ENCODE peak calls at places on chromosomes 3 and 15, in nine cellular contexts. One of them, this sample, is unnamed.

GRCh38 chr15:74906193-74906449 is 530 bp downstream of the FAM219B start:
- DNase-seq in cardiac fibroblast: peak
- DNase-seq in NCI-H1105: no peak
- DNase-seq in choroid plexus epithelial cell: no peak
- DNase-seq in stimulated activated CD8-positive, alpha-beta memory T cell treated with anti-CD3 and anti-CD28 coated beads, Interleukin-15, amount 100 ng/mL, for 24 hours: no peak
- DNase-seq in hypothalamus: peak
- DNase-seq in left ventricle myocardium inferior: no peak
- DNase-seq in NCI-H69: peak
- DNase-seq in AG09309: no peak
- DNase-seq in this sample: no peak

GRCh38 chr3:61172684-61173083 is 78.6 kb downstream of the FHIT start:
- DNase-seq in cardiac fibroblast: no peak
- DNase-seq in NCI-H1105: no peak
- DNase-seq in choroid plexus epithelial cell: no peak
- DNase-seq in stimulated activated CD8-positive, alpha-beta memory T cell treated with anti-CD3 and anti-CD28 coated beads, Interleukin-15, amount 100 ng/mL, for 24 hours: no peak
- DNase-seq in hypothalamus: no peak
- DNase-seq in left ventricle myocardium inferior: no peak
- DNase-seq in NCI-H69: peak
- DNase-seq in AG09309: no peak
- DNase-seq in this sample: no peak

GRCh38 chr3:176469694-176470205 is 727.5 kb downstream of the TBL1XR1 start:
- DNase-seq in cardiac fibroblast: no peak
- DNase-seq in NCI-H1105: no peak
- DNase-seq in choroid plexus epithelial cell: peak
- DNase-seq in stimulated activated CD8-positive, alpha-beta memory T cell treated with anti-CD3 and anti-CD28 coated beads, Interleukin-15, amount 100 ng/mL, for 24 hours: no peak
- DNase-seq in hypothalamus: no peak
- DNase-seq in left ventricle myocardium inferior: no peak
- DNase-seq in NCI-H69: no peak
- DNase-seq in AG09309: no peak
- DNase-seq in this sample: no peak

GRCh38 chr3:178036745-178037144 is 499.5 kb upstream of the KCNMB2 start:
- DNase-seq in cardiac fibroblast: peak
- DNase-seq in NCI-H1105: no peak
- DNase-seq in choroid plexus epithelial cell: peak
- DNase-seq in stimulated activated CD8-positive, alpha-beta memory T cell treated with anti-CD3 and anti-CD28 coated beads, Interleukin-15, amount 100 ng/mL, for 24 hours: no peak
- DNase-seq in hypothalamus: no peak
- DNase-seq in left ventricle myocardium inferior: no peak
- DNase-seq in NCI-H69: no peak
- DNase-seq in AG09309: no peak
- DNase-seq in this sample: no peak

GRCh38 chr15:31456329-31457060 is 129.9 kb downstream of the KLF13 start:
- DNase-seq in cardiac fibroblast: no peak
- DNase-seq in NCI-H1105: no peak
- DNase-seq in choroid plexus epithelial cell: no peak
- DNase-seq in stimulated activated CD8-positive, alpha-beta memory T cell treated with anti-CD3 and anti-CD28 coated beads, Interleukin-15, amount 100 ng/mL, for 24 hours: no peak
- DNase-seq in hypothalamus: no peak
- DNase-seq in left ventricle myocardium inferior: no peak
- DNase-seq in NCI-H69: no peak
- DNase-seq in AG09309: no peak
- DNase-seq in this sample: peak

GRCh38 chr3:182000454-182000853 is 288.7 kb downstream of the SOX2 start:
- DNase-seq in cardiac fibroblast: no peak
- DNase-seq in NCI-H1105: no peak
- DNase-seq in choroid plexus epithelial cell: no peak
- DNase-seq in stimulated activated CD8-positive, alpha-beta memory T cell treated with anti-CD3 and anti-CD28 coated beads, Interleukin-15, amount 100 ng/mL, for 24 hours: no peak
- DNase-seq in hypothalamus: no peak
- DNase-seq in left ventricle myocardium inferior: no peak
- DNase-seq in NCI-H69: peak
- DNase-seq in AG09309: no peak
- DNase-seq in this sample: no peak

GRCh38 chr3:187741403-187742350 is 3.6 kb downstream of the BCL6 start:
- DNase-seq in cardiac fibroblast: peak
- DNase-seq in NCI-H1105: peak
- DNase-seq in choroid plexus epithelial cell: peak
- DNase-seq in stimulated activated CD8-positive, alpha-beta memory T cell treated with anti-CD3 and anti-CD28 coated beads, Interleukin-15, amount 100 ng/mL, for 24 hours: no peak
- DNase-seq in hypothalamus: peak
- DNase-seq in left ventricle myocardium inferior: peak
- DNase-seq in NCI-H69: peak
- DNase-seq in AG09309: no peak
- DNase-seq in this sample: peak

GRCh38 chr15:29937956-29938355 is 115.7 kb upstream of the TJP1 start:
- DNase-seq in cardiac fibroblast: peak
- DNase-seq in NCI-H1105: no peak
- DNase-seq in choroid plexus epithelial cell: peak
- DNase-seq in stimulated activated CD8-positive, alpha-beta memory T cell treated with anti-CD3 and anti-CD28 coated beads, Interleukin-15, amount 100 ng/mL, for 24 hours: no peak
- DNase-seq in hypothalamus: no peak
- DNase-seq in left ventricle myocardium inferior: no peak
- DNase-seq in NCI-H69: no peak
- DNase-seq in AG09309: no peak
- DNase-seq in this sample: no peak

GRCh38 chr3:60177726-60178125 is 1073.5 kb downstream of the FHIT start:
- DNase-seq in cardiac fibroblast: no peak
- DNase-seq in NCI-H1105: no peak
- DNase-seq in choroid plexus epithelial cell: no peak
- DNase-seq in stimulated activated CD8-positive, alpha-beta memory T cell treated with anti-CD3 and anti-CD28 coated beads, Interleukin-15, amount 100 ng/mL, for 24 hours: no peak
- DNase-seq in hypothalamus: no peak
- DNase-seq in left ventricle myocardium inferior: no peak
- DNase-seq in NCI-H69: no peak
- DNase-seq in AG09309: no peak
- DNase-seq in this sample: no peak

GRCh38 chr15:94061041-94061440 is 170.3 kb upstream of the MCTP2 start:
- DNase-seq in cardiac fibroblast: no peak
- DNase-seq in NCI-H1105: no peak
- DNase-seq in choroid plexus epithelial cell: no peak
- DNase-seq in stimulated activated CD8-positive, alpha-beta memory T cell treated with anti-CD3 and anti-CD28 coated beads, Interleukin-15, amount 100 ng/mL, for 24 hours: no peak
- DNase-seq in hypothalamus: no peak
- DNase-seq in left ventricle myocardium inferior: no peak
- DNase-seq in NCI-H69: no peak
- DNase-seq in AG09309: no peak
- DNase-seq in this sample: no peak

GRCh38 chr15:63519041-63519440 is 14.6 kb downstream of the USP3 start:
- DNase-seq in cardiac fibroblast: no peak
- DNase-seq in NCI-H1105: no peak
- DNase-seq in choroid plexus epithelial cell: no peak
- DNase-seq in stimulated activated CD8-positive, alpha-beta memory T cell treated with anti-CD3 and anti-CD28 coated beads, Interleukin-15, amount 100 ng/mL, for 24 hours: no peak
- DNase-seq in hypothalamus: no peak
- DNase-seq in left ventricle myocardium inferior: no peak
- DNase-seq in NCI-H69: peak
- DNase-seq in AG09309: no peak
- DNase-seq in this sample: no peak

This sample was measured in suprapubic skin.